ENCODE peak calls at places on chromosome 15, in four cellular contexts. R is vagina, C is left lung, Q is colonic mucosa. B is an unnamed sample. For H3K4me1, the result is how much of the 10 kb centered on the place peaks cover.

GRCh38 chr15:58951388-58952060 is 18.0 kb upstream of the SLTM start:
- DNase-seq in R (no peak), C (no peak), Q (no peak), B (no peak)

GRCh38 chr15:58840048-58840447 is 68.9 kb downstream of the MINDY2 start:
- DNase-seq in R (no peak), C (no peak), Q (no peak), B (no peak)

GRCh38 chr15:90870354-90871096 is 2.1 kb downstream of the FURIN start:
- DNase-seq in R (no peak), C (no peak), Q (peak), B (no peak)

GRCh38 chr15:34076785-34077184 is 24.9 kb downstream of the EMC7 start:
- DNase-seq in R (no peak), C (no peak), Q (no peak), B (no peak)

GRCh38 chr15:60937278-60937677 is 291.8 kb downstream of the RORA start:
- DNase-seq in R (no peak), C (no peak), Q (no peak), B (no peak)

GRCh38 chr15:40968290-40969085 is 15.2 kb downstream of the CHAC1 start:
- DNase-seq in R (no peak), C (no peak), Q (no peak), B (no peak)

GRCh38 chr15:69978603-69979002 is 119.1 kb downstream of the TLE3 start:
- DNase-seq in R (no peak), C (no peak), Q (no peak), B (no peak)

GRCh38 chr15:38154837-38155236 is 97.8 kb upstream of the SPRED1 start:
- DNase-seq in R (no peak), C (no peak), Q (no peak), B (no peak)

GRCh38 chr15:100297812-100298211 is 44.0 kb downstream of the ADAMTS17 start:
- DNase-seq in R (peak), C (no peak), Q (no peak), B (no peak)

GRCh38 chr15:101322849-101323477 is 27.9 kb upstream of the SNRPA1 start:
- DNase-seq in R (no peak), C (no peak), Q (no peak), B (no peak)

GRCh38 chr15:36948982-36949381 is 151.4 kb downstream of the MEIS2 start:
- DNase-seq in R (no peak), C (no peak), Q (no peak), B (no peak)

GRCh38 chr15:95499397-95499796 is 831.1 kb upstream of the NR2F2 start:
- DNase-seq in R (no peak), C (no peak), Q (no peak), B (no peak)

GRCh38 chr15:92376109-92376508 is 17.6 kb upstream of the ST8SIA2 start:
- DNase-seq in R (no peak), C (no peak), Q (no peak), B (no peak)

DNA sequence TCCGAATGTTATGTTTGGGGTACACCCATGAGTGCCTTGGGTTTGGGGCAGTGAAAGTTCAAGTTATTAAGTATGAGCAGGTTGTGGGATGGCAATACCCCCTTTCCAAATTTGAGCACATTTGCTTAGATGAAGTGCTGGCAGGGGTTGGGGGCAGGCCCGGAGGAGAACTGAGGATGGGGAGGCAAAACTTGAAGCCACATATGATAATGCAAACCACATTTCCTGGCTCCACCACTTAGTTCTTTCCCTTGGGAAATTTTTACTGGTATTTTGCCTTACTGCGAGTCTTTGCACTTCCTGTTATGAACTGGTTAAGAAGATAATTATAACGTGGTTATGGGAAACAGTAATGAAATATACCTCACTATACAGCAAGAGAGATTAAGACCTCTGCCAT is 336.0 kb upstream of the ONECUT1 start:
- DNase-seq in R (no peak), C (no peak), Q (no peak), B (no peak)
- H3K4me1 ChIP-seq in R (under half), C (under half), Q (under half), B (under half)

DNA sequence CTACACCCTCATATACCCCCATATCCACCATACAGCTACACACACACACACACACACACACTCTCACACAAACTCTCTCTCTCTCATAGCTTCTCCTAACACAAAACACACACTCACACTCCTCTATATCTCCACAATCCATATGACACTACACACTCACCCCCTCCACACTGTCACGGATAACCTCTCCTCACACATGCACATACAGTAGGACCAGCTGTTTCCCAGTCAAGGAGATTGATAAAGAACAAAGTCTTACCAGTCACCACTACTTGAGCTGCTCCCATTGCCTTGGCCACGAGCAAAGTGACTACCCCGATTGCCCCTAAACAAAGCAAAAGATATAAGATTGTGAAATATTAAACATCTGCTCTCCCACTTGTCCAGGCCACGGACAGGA is 95.7 kb downstream of the TRIM69 start:
- DNase-seq in R (no peak), C (no peak), Q (no peak), B (no peak)
- H3K4me3 ChIP-seq in R (no peak), C (no peak), Q (no peak), B (no peak)

GRCh38 chr15:89200182-89200581 is 21.2 kb downstream of the RLBP1 start:
- DNase-seq in R (no peak), C (no peak), Q (no peak), B (no peak)
- TF ChIP-seq CTCF in R (no peak), C (no peak), Q (no peak), B (no peak)

GRCh38 chr15:44536298-44536961 is 517 bp upstream of the EIF3J start:
- DNase-seq in R (peak), C (peak), Q (peak), B (peak)

GRCh38 chr15:44536962-44537727 is at the start of gene EIF3J:
- DNase-seq in R (peak), C (peak), Q (peak), B (peak)

GRCh38 chr15:44537728-44538240 is 837 bp downstream of the EIF3J start:
- DNase-seq in R (no peak), C (no peak), Q (no peak), B (no peak)

GRCh38 chr15:44545934-44546802 is 9.2 kb downstream of the EIF3J start:
- DNase-seq in R (no peak), C (no peak), Q (no peak), B (no peak)

DNA sequence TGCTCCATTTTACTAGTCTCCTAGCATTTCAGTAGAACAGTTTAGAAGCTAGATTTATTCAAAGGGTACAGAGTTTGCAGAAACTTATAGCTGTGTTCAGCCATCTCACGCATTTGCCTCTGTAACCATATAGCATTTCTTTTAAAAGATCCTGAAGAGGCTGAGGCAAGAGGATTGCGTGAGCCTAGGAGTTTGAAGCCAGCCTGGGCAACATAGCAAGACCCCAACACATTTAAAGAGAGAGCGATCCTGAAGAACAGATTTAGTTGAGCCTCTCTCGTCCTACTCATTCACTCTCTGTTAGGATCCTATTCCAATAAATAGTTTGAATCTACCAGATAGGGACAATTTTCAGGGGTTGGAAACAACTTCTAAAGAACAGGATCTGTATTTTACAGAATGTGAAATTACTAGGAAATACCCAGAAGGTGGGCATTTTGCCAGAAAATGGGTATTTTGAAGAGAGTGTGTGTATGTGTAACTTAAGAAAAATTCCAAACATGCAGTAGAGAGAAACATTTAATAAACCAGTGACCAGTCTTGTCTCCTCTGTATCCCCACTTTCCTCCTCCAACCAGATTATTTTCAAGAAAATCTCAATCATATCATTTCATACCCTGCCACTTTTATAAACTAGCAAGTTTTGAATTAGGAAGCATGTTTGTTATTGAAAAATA is 4.5 kb downstream of the EIF3J start:
- DNase-seq in R (no peak), C (no peak), Q (no peak), B (no peak)
- H3K4me1 ChIP-seq in R (half or more), C (under half), Q (under half), B (half or more)

DNA sequence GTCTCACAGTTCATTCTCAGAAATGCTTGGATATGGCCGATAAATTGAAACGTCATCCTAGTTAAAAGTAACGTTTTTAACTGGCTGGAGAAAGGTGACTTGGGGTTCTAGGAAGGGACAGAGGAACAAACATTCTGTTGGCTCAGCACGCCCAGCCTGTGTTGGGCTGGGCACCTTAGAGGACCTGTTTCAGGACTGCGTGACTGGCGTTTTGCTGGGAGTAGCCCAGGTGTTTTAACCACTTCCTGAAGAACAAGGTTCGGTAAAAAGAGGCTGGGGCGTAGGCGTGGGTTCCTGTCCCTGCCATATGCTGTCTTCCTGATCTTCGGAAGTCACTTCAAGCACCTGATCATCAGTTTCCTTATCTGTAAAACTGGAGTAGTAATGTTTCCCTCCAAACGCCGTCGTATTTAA is 1.1 kb upstream of the TLNRD1 start:
- DNase-seq in R (no peak), C (peak), Q (peak), B (peak)
- H3K4me3 ChIP-seq in R (peak), C (peak), Q (peak), B (peak)

B was measured in stomach.